ENCODE peak calls at places on chromosomes 1 and 21, in four cellular contexts. R is left ventricle myocardium inferior, L is fibroblast of lung, X is right lobe of liver. C is an unnamed sample.

GRCh38 chr21:31235671-31236450 is 108.2 kb downstream of the TIAM1 start:
- DNase-seq in R (no peak), L (peak; percentile 71), X (no peak), C (no peak)

GRCh38 chr1:14970115-14970798 is 183.3 kb upstream of the TMEM51 start:
- DNase-seq in R (peak; percentile 42), L (peak; percentile 88), X (no peak), C (no peak)

GRCh38 chr1:198700396-198700795 is 61.6 kb downstream of the PTPRC start:
- DNase-seq in R (no peak), L (peak; percentile 39), X (no peak), C (no peak)

GRCh38 chr1:245583081-245583480 is 428.3 kb downstream of the KIF26B start:
- DNase-seq in R (no peak), L (peak; percentile 39), X (no peak), C (no peak)

GRCh38 chr1:69263982-69264381 is 303.7 kb upstream of the LRRC7 start:
- DNase-seq in R (no peak), L (peak; percentile 73), X (no peak), C (no peak)

GRCh38 chr1:52632732-52633290 is at the start of gene SHISAL2A:
- DNase-seq in R (peak; percentile 31), L (peak; percentile 43), X (no peak), C (peak; percentile 53)

GRCh38 chr1:89125571-89126233 is at the start of gene GBP2:
- DNase-seq in R (no peak), L (peak; percentile 85), X (no peak), C (no peak)

GRCh38 chr1:173134800-173135199 is 72.3 kb downstream of the TNFSF4 start:
- DNase-seq in R (no peak), L (peak; percentile 67), X (no peak), C (no peak)

DNA sequence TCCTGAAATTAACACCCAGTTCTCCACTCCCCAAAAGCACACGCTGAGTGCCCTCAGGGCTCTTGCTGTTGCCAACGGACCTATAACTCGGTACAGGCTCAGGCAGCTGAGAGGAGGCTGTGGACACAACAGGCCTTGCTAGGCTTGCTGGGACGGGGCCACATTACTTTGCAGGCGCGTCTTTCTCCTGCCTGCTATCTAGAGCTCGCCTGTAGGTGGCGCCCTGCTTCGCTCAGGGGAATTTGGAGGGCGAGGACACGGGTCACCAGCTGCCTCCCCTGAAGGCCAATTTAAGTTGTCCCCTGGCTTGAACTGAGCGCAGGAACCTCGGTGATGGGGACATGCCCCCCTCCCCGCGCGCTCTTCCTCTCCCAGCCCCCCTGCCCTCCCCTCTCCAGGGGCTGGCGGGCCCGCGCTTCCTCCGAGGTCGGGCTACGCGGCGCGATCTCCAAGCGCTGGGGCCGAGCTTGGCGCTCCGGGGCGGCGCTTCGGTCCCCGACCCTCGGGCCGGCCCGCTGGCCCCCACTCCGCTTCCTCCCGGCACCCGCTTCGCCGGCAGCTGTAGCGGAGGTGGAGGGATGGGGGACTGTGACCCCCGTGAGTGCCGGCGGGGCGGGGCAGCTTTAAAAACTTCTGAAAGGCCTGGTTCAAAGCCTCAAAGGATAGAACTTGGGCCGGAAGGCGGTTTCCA is 32.4 kb upstream of the NFIA start:
- DNase-seq in R (peak; percentile 96), L (peak; percentile 61), X (peak; percentile 95), C (peak; percentile 81)
- H3K27ac ChIP-seq in R (peak overlapping the region; percentile 100), L (peak overlapping the region; percentile 13), X (peak overlapping the region; percentile 82), C (no peak overlapping the region)

GRCh38 chr1:224767031-224767430 is 150.9 kb downstream of the CNIH3 start:
- DNase-seq in R (no peak), L (no peak), X (no peak), C (no peak)
- H3K4me3 ChIP-seq in R (no peak overlapping the region), L (no peak overlapping the region), X (no peak overlapping the region), C (no peak overlapping the region)

GRCh38 chr21:30101967-30102366 is 64.6 kb downstream of the CLDN17 start:
- DNase-seq in R (no peak), L (no peak), X (no peak), C (no peak)

GRCh38 chr21:30102881-30103280 is 63.7 kb downstream of the CLDN17 start:
- DNase-seq in R (no peak), L (no peak), X (no peak), C (no peak)

DNA sequence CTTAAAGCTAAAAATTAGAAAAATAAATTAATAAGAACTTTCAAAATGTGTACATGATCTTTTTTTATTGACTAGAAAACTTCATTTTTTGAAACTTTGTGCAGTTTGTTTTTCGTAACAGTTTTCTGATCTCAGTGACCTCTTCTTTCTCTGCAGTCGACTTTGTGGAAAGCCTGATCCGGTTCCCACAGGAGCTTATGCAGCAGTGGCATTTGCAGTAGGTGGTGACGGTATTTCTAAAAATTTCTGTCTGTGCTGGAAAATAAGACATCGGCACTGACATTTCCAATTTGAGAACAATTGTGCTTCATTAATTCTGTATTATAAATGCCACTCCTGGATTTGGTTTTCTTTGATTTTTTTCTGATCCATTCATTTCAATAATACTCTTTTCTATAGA is 68.8 kb downstream of the CLDN17 start:
- DNase-seq in R (no peak), L (no peak), X (no peak), C (no peak)
- H3K9me3 ChIP-seq in R (no peaks in the 10 kb centered on the region), L (no peaks in the 10 kb centered on the region), X (no peaks in the 10 kb centered on the region), C (no peaks in the 10 kb centered on the region)

DNA sequence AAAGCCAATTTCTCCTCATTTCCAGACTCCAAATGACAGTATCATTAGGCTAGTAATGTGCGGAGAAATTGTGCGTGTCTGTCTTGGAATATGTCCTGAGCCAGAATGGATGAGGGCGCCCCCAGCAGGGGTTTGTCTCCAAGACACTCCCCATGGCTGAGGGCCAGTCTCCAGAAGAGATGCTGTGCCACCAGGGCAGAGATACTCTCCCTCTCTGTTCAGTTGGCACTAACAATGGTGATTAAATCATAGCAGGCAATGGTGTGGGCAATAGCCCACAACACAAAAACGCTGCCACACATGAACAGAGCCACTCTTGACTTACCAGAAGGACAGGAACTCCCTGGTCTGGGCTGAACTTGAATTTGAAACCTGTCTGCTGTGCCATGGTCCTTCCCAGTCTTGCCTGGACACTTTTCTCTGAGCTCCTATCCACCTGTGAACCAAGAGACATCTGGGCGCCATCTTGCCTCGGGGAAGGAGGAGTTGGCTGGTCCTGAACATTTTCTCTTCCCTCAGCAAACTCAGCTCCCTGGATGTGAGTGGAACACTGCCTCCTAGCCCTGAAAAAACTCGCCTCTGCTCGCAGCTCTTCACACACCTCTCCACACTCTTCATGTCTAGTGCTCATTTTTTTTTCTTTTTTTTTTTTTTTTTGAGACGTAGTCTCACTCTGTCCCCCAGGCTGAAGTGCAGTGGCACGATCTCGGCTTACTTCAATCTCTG is 14.8 kb upstream of the ADGRB2 start:
- DNase-seq in R (no peak), L (no peak), X (no peak), C (no peak)
- H3K27ac ChIP-seq in R (no peak overlapping the region), L (no peak overlapping the region), X (no peak overlapping the region), C (no peak overlapping the region)

GRCh38 chr21:32410291-32410690 is 2.2 kb upstream of the EVA1C start:
- DNase-seq in R (no peak), L (no peak), X (no peak), C (no peak)

GRCh38 chr21:32410916-32411315 is 1.6 kb upstream of the EVA1C start:
- DNase-seq in R (no peak), L (no peak), X (no peak), C (no peak)

GRCh38 chr21:32412998-32413504 is 545 bp downstream of the EVA1C start:
- DNase-seq in R (peak; percentile 49), L (no peak), X (peak; percentile 57), C (no peak)

GRCh38 chr21:32412162-32412997 is at the start of gene EVA1C:
- DNase-seq in R (peak; percentile 78), L (peak; percentile 32), X (peak; percentile 75), C (peak; percentile 83)

DNA sequence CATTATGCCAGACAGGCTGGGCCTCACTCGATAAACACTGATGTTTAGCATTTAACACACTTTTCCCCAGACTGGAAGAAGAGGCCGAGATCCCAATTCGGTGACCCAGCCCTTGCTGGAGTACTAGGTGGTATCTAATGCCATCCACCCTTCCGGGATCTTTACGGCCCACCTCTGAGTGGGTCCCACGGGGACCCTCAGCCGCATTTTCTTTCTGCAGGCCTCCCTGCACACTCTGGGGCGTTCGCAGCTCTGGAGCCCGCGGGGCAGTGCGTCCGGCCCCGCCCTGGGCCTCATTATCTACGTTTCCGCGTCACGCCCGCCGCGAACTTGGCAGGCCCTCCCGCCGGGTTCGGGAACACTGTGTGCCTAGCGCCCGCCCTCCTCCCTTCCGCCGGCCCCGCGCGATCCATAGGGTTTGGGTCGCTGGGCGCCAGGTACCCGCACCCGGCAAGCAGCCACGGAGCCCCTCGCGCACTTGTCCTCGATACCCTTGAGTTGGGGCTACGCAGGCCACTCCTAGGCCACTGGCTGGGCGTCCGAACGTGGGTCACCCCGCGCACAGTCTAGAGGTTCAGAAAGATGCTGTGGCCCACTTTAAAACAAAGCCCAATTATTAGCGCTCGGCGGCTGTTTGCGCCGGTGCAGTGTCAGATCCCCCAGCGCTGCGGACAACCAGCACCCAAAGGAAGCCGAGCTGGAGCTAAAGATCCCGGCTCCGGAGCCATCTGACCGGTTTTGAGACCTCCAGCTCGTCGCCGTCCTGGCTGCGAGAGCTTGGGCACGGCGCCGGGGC is 942 bp upstream of the EVA1C start:
- DNase-seq in R (peak; percentile 97), L (peak; percentile 68), X (peak; percentile 88), C (peak; percentile 55)
- H3K4me3 ChIP-seq in R (peak overlapping the region; percentile 85), L (peak overlapping the region; percentile 77), X (peak overlapping the region; percentile 59), C (peak overlapping the region; percentile 63)

GRCh38 chr1:247145279-247145678 is 26.5 kb downstream of the ZNF124 start:
- DNase-seq in R (no peak), L (no peak), X (no peak), C (no peak)

GRCh38 chr1:247147781-247148180 is 24.0 kb downstream of the ZNF124 start:
- DNase-seq in R (no peak), L (peak; percentile 38), X (no peak), C (no peak)

DNA sequence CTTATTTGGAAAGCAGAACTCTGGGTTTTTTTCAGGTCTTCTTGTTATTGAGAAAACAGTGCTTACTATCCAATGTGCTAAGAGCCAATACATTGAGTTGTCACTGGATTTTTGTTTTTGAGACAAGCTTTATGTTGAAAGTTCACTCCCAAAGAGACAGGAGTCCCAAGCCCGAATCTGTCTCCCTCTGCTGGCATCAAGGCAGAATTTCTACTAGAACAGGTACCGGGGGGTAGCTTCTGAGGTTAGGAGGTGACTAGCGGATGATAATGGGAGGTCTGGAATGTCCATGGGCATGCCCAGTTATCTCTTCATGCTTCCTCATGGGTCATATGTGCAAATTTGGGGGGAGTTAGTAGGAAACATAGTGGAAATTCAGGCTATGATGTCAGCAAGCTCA is 25.1 kb downstream of the ZNF124 start:
- DNase-seq in R (no peak), L (no peak), X (no peak), C (no peak)
- H3K9me3 ChIP-seq in R (peaks cover 99% of the 10 kb centered on the region), L (no peaks in the 10 kb centered on the region), X (peaks cover 35% of the 10 kb centered on the region), C (peaks cover 47% of the 10 kb centered on the region)

GRCh38 chr21:41605178-41605933 is 97.4 kb upstream of the TMPRSS2 start:
- DNase-seq in R (no peak), L (no peak), X (peak; percentile 70), C (no peak)
- H3K27ac ChIP-seq in R (no peak overlapping the region), L (no peak overlapping the region), X (no peak overlapping the region), C (no peak overlapping the region)

GRCh38 chr1:108563808-108564207 is 3.9 kb downstream of the EEIG2 start:
- DNase-seq in R (no peak), L (no peak), X (no peak), C (no peak)

GRCh38 chr1:108561145-108561458 is 1.2 kb downstream of the EEIG2 start:
- DNase-seq in R (no peak), L (no peak), X (no peak), C (no peak)

GRCh38 chr1:108560143-108560429 is 186 bp downstream of the EEIG2 start:
- DNase-seq in R (peak; percentile 18), L (no peak), X (no peak), C (no peak)

GRCh38 chr1:108560430-108561144 is 687 bp downstream of the EEIG2 start:
- DNase-seq in R (peak; percentile 29), L (peak; percentile 66), X (peak; percentile 56), C (peak; percentile 54)

GRCh38 chr1:108561731-108562326 is 1.9 kb downstream of the EEIG2 start:
- DNase-seq in R (peak; percentile 38), L (no peak), X (peak; percentile 82), C (peak; percentile 88)
- H3K4me3 ChIP-seq in R (peak overlapping the region; percentile 78), L (no peak overlapping the region), X (peak overlapping the region; percentile 1), C (peak overlapping the region; percentile 5)

C was measured in CD8-positive, alpha-beta T cell.